ENCODE peak calls at places on chromosomes 7 and 10, in nine cellular contexts. T, M, A, G, D, C, B, Y and Q are unnamed samples.

GRCh38 chr7:1019789-1020610 is 24.3 kb upstream of the GPR146 start:
- DNase-seq in T (no peak), M (no peak), A (no peak), G (no peak), D (no peak), C (no peak), B (no peak), Y (no peak), Q (no peak)

GRCh38 chr10:20742737-20743136 is 154.4 kb downstream of the NEBL start:
- DNase-seq in T (no peak), M (no peak), A (no peak), G (no peak), D (no peak), C (no peak), B (no peak), Y (no peak), Q (no peak)

GRCh38 chr10:33334170-33334838 is at the start of gene NRP1:
- DNase-seq in T (no peak), M (no peak), A (no peak), G (no peak), D (no peak), C (peak), B (peak), Y (no peak), Q (no peak)

GRCh38 chr7:108200326-108200725 is 70.2 kb upstream of the LAMB4 start:
- DNase-seq in T (no peak), M (no peak), A (no peak), G (no peak), D (no peak), C (no peak), B (no peak), Y (no peak), Q (no peak)

GRCh38 chr7:133059263-133059662 is 22.6 kb downstream of the CHCHD3 start:
- DNase-seq in T (no peak), M (no peak), A (no peak), G (no peak), D (no peak), C (no peak), B (no peak), Y (no peak), Q (no peak)

GRCh38 chr10:77291596-77292505 is 345.8 kb downstream of the KCNMA1 start:
- DNase-seq in T (no peak), M (no peak), A (no peak), G (no peak), D (no peak), C (no peak), B (peak), Y (no peak), Q (no peak)

GRCh38 chr7:111516612-111517011 is 45.7 kb downstream of the IMMP2L start:
- DNase-seq in T (no peak), M (no peak), A (no peak), G (no peak), D (no peak), C (no peak), B (no peak), Y (no peak), Q (no peak)

GRCh38 chr7:24727165-24728120 is 29.8 kb downstream of the GSDME start:
- DNase-seq in T (no peak), M (no peak), A (no peak), G (no peak), D (no peak), C (no peak), B (no peak), Y (no peak), Q (no peak)

GRCh38 chr7:128453836-128454804 is 1.6 kb upstream of the HILPDA start:
- DNase-seq in T (no peak), M (no peak), A (no peak), G (no peak), D (no peak), C (peak), B (peak), Y (no peak), Q (no peak)

GRCh38 chr10:58278274-58278961 is 9.5 kb downstream of the CISD1 start:
- DNase-seq in T (no peak), M (no peak), A (no peak), G (no peak), D (no peak), C (no peak), B (no peak), Y (no peak), Q (no peak)

GRCh38 chr10:127194598-127194997 is 1.8 kb downstream of the INSYN2A start:
- DNase-seq in T (no peak), M (no peak), A (no peak), G (no peak), D (no peak), C (no peak), B (no peak), Y (no peak), Q (no peak)

GRCh38 chr10:42753507-42754154 is 29.0 kb upstream of the BMS1 start:
- DNase-seq in T (no peak), M (no peak), A (no peak), G (no peak), D (no peak), C (no peak), B (no peak), Y (no peak), Q (no peak)

GRCh38 chr7:96315109-96315480 is 6.8 kb downstream of the SLC25A13 start:
- DNase-seq in T (no peak), M (no peak), A (no peak), G (no peak), D (no peak), C (no peak), B (no peak), Y (no peak), Q (no peak)

GRCh38 chr10:90887555-90887954 is 15.8 kb downstream of the RPP30 start:
- DNase-seq in T (no peak), M (no peak), A (no peak), G (no peak), D (no peak), C (no peak), B (no peak), Y (no peak), Q (no peak)

GRCh38 chr7:96344236-96344635 is 22.3 kb upstream of the SLC25A13 start:
- DNase-seq in T (no peak), M (no peak), A (no peak), G (no peak), D (no peak), C (no peak), B (no peak), Y (no peak), Q (no peak)